ENCODE peak calls at places on chromosome 22, in six cellular contexts. A is neural progenitor cell, O is skeletal muscle cell, S is mammary epithelial cell, B is AG10803, X is cardiac fibroblast. C is an unnamed sample.

GRCh38 chr22:26170795-26171194 is 1.5 kb downstream of the SEZ6L start:
- DNase-seq in A (peak; percentile 85), O (no peak), S (no peak), B (no peak), X (no peak), C (no peak)

GRCh38 chr22:33519140-33519973 is 400.9 kb downstream of the LARGE1 start:
- DNase-seq in A (peak; percentile 78), O (peak; percentile 39), S (peak; percentile 18), B (peak; percentile 84), X (peak; percentile 63), C (no peak)

GRCh38 chr22:27139935-27140493 is 482.6 kb downstream of the MIAT start:
- DNase-seq in A (peak; percentile 31), O (peak; percentile 53), S (peak; percentile 62), B (peak; percentile 89), X (peak; percentile 83), C (peak; percentile 68)

GRCh38 chr22:20021196-20022181 is 579 bp downstream of the TANGO2 start:
- DNase-seq in A (peak; percentile 47), O (no peak), S (no peak), B (peak; percentile 73), X (peak; percentile 63), C (peak; percentile 78)

GRCh38 chr22:36136988-36137387 is 23.6 kb downstream of the APOL3 start:
- DNase-seq in A (no peak), O (peak; percentile 28), S (no peak), B (no peak), X (peak; percentile 32), C (no peak)

GRCh38 chr22:46798041-46798365 is 35.6 kb downstream of the TBC1D22A start:
- DNase-seq in A (no peak), O (no peak), S (no peak), B (no peak), X (no peak), C (no peak)

GRCh38 chr22:20229916-20230775 is 38.0 kb downstream of the RTN4R start:
- DNase-seq in A (no peak), O (no peak), S (no peak), B (no peak), X (no peak), C (no peak)

GRCh38 chr22:50107529-50107928 is 17.7 kb downstream of the MOV10L1 start:
- DNase-seq in A (no peak), O (no peak), S (no peak), B (no peak), X (no peak), C (no peak)

GRCh38 chr22:36379593-36380361 is 8.0 kb downstream of the MYH9 start:
- DNase-seq in A (no peak), O (no peak), S (peak; percentile 52), B (no peak), X (no peak), C (no peak)

GRCh38 chr22:23743303-23743705 is 7.6 kb downstream of the ZNF70 start:
- DNase-seq in A (no peak), O (no peak), S (no peak), B (no peak), X (peak; percentile 67), C (no peak)

GRCh38 chr22:42645341-42645937 is 3.8 kb downstream of the CYB5R3 start:
- DNase-seq in A (no peak), O (no peak), S (no peak), B (no peak), X (no peak), C (peak; percentile 49)

GRCh38 chr22:42648017-42648367 is 1.2 kb downstream of the CYB5R3 start:
- DNase-seq in A (no peak), O (no peak), S (no peak), B (no peak), X (no peak), C (no peak)

GRCh38 chr22:42646569-42647525 is 2.3 kb downstream of the CYB5R3 start:
- DNase-seq in A (no peak), O (no peak), S (no peak), B (peak; percentile 33), X (peak; percentile 67), C (no peak)

GRCh38 chr22:42644422-42645340 is 4.3 kb upstream of the ATP5MGL start:
- DNase-seq in A (no peak), O (no peak), S (no peak), B (peak; percentile 63), X (peak; percentile 74), C (peak; percentile 63)

DNA sequence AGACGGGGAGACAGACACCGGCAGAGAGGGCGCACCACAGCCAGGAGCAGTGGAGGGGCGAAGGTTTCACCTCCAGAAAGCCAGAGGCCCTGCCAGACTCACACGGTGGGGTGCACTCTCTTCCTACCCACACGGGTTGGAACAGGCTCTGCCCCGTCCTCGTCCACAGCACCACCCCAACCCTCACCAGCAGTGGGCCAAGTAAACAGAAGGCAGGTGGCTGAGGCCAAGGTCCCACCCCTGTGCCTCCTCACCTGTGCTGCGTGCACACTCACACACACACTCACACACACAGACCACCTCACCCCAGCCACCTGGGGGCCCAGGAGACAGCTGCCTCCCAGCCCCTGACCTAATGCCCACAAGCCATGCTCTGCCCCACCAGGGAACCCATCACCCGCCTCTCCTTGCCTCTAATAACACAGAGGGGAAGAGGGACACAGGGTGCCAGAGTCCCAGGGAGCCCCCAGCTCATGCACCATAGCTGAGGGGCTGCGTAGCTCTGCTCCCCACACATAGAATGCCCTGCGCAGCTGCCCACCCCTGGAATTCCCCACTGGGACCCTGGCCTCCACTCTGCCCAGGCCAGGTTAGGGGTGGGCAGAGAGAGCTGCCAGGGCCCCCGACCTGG is 3.1 kb downstream of the CYB5R3 start:
- DNase-seq in A (no peak), O (no peak), S (no peak), B (no peak), X (no peak), C (no peak)
- H3K4me3 ChIP-seq in A (no peak overlapping the region), O (no peak overlapping the region), S (no peak overlapping the region), B (peak overlapping the region; percentile 33), X (peak overlapping the region; percentile 30), C (peak overlapping the region; percentile 28)

GRCh38 chr22:45774016-45774670 is 102.5 kb downstream of the ATXN10 start:
- DNase-seq in A (no peak), O (no peak), S (no peak), B (no peak), X (no peak), C (no peak)
- H3K4me3 ChIP-seq in A (no peak overlapping the region), O (no peak overlapping the region), S (no peak overlapping the region), B (no peak overlapping the region), X (no peak overlapping the region), C (no peak overlapping the region)

GRCh38 chr22:38757464-38757757 is 1.6 kb upstream of the SUN2 start:
- DNase-seq in A (no peak), O (no peak), S (no peak), B (no peak), X (no peak), C (no peak)
- H3K4me3 ChIP-seq in A (no peak overlapping the region), O (no peak overlapping the region), S (no peak overlapping the region), B (no peak overlapping the region), X (no peak overlapping the region), C (no peak overlapping the region)

GRCh38 chr22:29154364-29155048 is 51.2 kb upstream of the EMID1 start:
- DNase-seq in A (peak; percentile 88), O (no peak), S (peak; percentile 37), B (peak; percentile 48), X (peak; percentile 73), C (peak; percentile 73)
- H3K4me3 ChIP-seq in A (no peak overlapping the region), O (peak overlapping the region; percentile 22), S (no peak overlapping the region), B (no peak overlapping the region), X (no peak overlapping the region), C (no peak overlapping the region)

GRCh38 chr22:21736084-21736642 is 569 bp upstream of the YPEL1 start:
- DNase-seq in A (no peak), O (no peak), S (no peak), B (no peak), X (no peak), C (no peak)
- H3K4me3 ChIP-seq in A (peak overlapping the region; percentile 41), O (peak overlapping the region; percentile 53), S (peak overlapping the region; percentile 52), B (peak overlapping the region; percentile 49), X (peak overlapping the region; percentile 53), C (peak overlapping the region; percentile 54)